ENCODE peak calls at places on chromosomes 6 and 20, in eight cellular contexts. V is Peyer's patch; C is NAMALWA; O is lower leg skin; E is cardiac fibroblast; Q is stimulated activated CD8-positive, alpha-beta memory T cell treated with anti-CD3 and anti-CD28 coated beads, Interleukin-2, amount 100 ng/mL, for 1 hour; B is neural progenitor cell; N is ELF-1. M is an unnamed sample.

GRCh38 chr20:24633026-24633425 is 163.6 kb downstream of the SYNDIG1 start:
- DNase-seq in V (no peak), C (no peak), O (no peak), E (no peak), Q (no peak), B (no peak), N (no peak), M (no peak)

GRCh38 chr6:108974201-108974600 is 120.4 kb downstream of the SESN1 start:
- DNase-seq in V (no peak), C (no peak), O (no peak), E (no peak), Q (no peak), B (no peak), N (no peak), M (no peak)

GRCh38 chr20:35368616-35369423 is 43.0 kb downstream of the UQCC1 start:
- DNase-seq in V (no peak), C (no peak), O (no peak), E (no peak), Q (no peak), B (peak; percentile 36), N (peak; percentile 30), M (peak; percentile 73)

GRCh38 chr6:36758516-36759176 is 61.0 kb downstream of the RAB44 start:
- DNase-seq in V (peak; percentile 64), C (peak; percentile 24), O (no peak), E (no peak), Q (no peak), B (no peak), N (no peak), M (no peak)

GRCh38 chr20:10453241-10453640 is 18.1 kb downstream of the SLX4IP start:
- DNase-seq in V (peak; percentile 60), C (peak; percentile 66), O (no peak), E (no peak), Q (no peak), B (no peak), N (no peak), M (peak; percentile 98)

GRCh38 chr6:87925373-87926060 is 122.1 kb upstream of the SPACA1 start:
- DNase-seq in V (peak; percentile 85), C (peak; percentile 94), O (no peak), E (no peak), Q (no peak), B (no peak), N (no peak), M (no peak)

GRCh38 chr6:112296122-112296521 is 41.8 kb upstream of the LAMA4 start:
- DNase-seq in V (no peak), C (peak; percentile 58), O (no peak), E (peak; percentile 77), Q (no peak), B (peak; percentile 57), N (peak; percentile 32), M (peak; percentile 11)

GRCh38 chr6:5723905-5724691 is 282.6 kb downstream of the NRN1 start:
- DNase-seq in V (peak; percentile 77), C (peak; percentile 87), O (no peak), E (no peak), Q (no peak), B (peak; percentile 35), N (no peak), M (peak; percentile 91)

GRCh38 chr6:137926207-137926731 is 59.2 kb downstream of the TNFAIP3 start:
- DNase-seq in V (no peak), C (peak; percentile 23), O (no peak), E (peak; percentile 70), Q (no peak), B (peak; percentile 64), N (peak; percentile 70), M (no peak)

GRCh38 chr6:42268835-42269204 is 51.2 kb upstream of the MRPS10 start:
- DNase-seq in V (no peak), C (no peak), O (no peak), E (no peak), Q (no peak), B (no peak), N (no peak), M (no peak)

GRCh38 chr6:163416640-163417253 is 2.2 kb downstream of the QKI start:
- DNase-seq in V (peak; percentile 40), C (peak; percentile 69), O (peak; percentile 64), E (peak; percentile 92), Q (no peak), B (peak; percentile 70), N (peak; percentile 68), M (peak; percentile 71)

GRCh38 chr6:70502484-70502883 is 64.2 kb upstream of the SDHAF4 start:
- DNase-seq in V (no peak), C (no peak), O (no peak), E (no peak), Q (no peak), B (no peak), N (no peak), M (no peak)

GRCh38 chr20:11271319-11271718 is 597.5 kb upstream of the JAG1 start:
- DNase-seq in V (no peak), C (no peak), O (no peak), E (no peak), Q (no peak), B (peak; percentile 90), N (peak; percentile 87), M (no peak)